ENCODE peak calls at places on chromosomes 3 and 15, in eight cellular contexts. One of them, this sample, is unnamed.

GRCh38 chr3:87270908-87271727 is 5.3 kb downstream of the POU1F1 start:
- DNase-seq in astrocyte: no peak
- DNase-seq in lung: no peak
- DNase-seq in SJCRH30: no peak
- DNase-seq in lower leg skin: no peak
- DNase-seq in ovary: no peak
- DNase-seq in CD4-positive, CD25-positive, alpha-beta regulatory T cell: no peak
- DNase-seq in fibroblast of pulmonary artery: peak; percentile 31
- DNase-seq in this sample: no peak

GRCh38 chr15:60009124-60009523 is 5.0 kb downstream of the FOXB1 start:
- DNase-seq in astrocyte: no peak
- DNase-seq in lung: no peak
- DNase-seq in SJCRH30: no peak
- DNase-seq in lower leg skin: no peak
- DNase-seq in ovary: no peak
- DNase-seq in CD4-positive, CD25-positive, alpha-beta regulatory T cell: no peak
- DNase-seq in fibroblast of pulmonary artery: no peak
- DNase-seq in this sample: no peak

GRCh38 chr3:146033950-146034349 is 127.0 kb downstream of the PLOD2 start:
- DNase-seq in astrocyte: no peak
- DNase-seq in lung: no peak
- DNase-seq in SJCRH30: no peak
- DNase-seq in lower leg skin: no peak
- DNase-seq in ovary: no peak
- DNase-seq in CD4-positive, CD25-positive, alpha-beta regulatory T cell: no peak
- DNase-seq in fibroblast of pulmonary artery: no peak
- DNase-seq in this sample: no peak

GRCh38 chr15:69415381-69415780 is 1.2 kb downstream of the KIF23 start:
- DNase-seq in astrocyte: peak; percentile 51
- DNase-seq in lung: no peak
- DNase-seq in SJCRH30: no peak
- DNase-seq in lower leg skin: no peak
- DNase-seq in ovary: no peak
- DNase-seq in CD4-positive, CD25-positive, alpha-beta regulatory T cell: no peak
- DNase-seq in fibroblast of pulmonary artery: peak; percentile 50
- DNase-seq in this sample: peak; percentile 14

GRCh38 chr15:74489518-74490338 is 28.8 kb upstream of the UBL7 start:
- DNase-seq in astrocyte: peak; percentile 24
- DNase-seq in lung: peak; percentile 49
- DNase-seq in SJCRH30: peak; percentile 72
- DNase-seq in lower leg skin: no peak
- DNase-seq in ovary: peak; percentile 42
- DNase-seq in CD4-positive, CD25-positive, alpha-beta regulatory T cell: peak; percentile 51
- DNase-seq in fibroblast of pulmonary artery: peak; percentile 54
- DNase-seq in this sample: peak; percentile 76

GRCh38 chr3:193869221-193870201 is 266.4 kb upstream of the HES1 start:
- DNase-seq in astrocyte: peak; percentile 91
- DNase-seq in lung: no peak
- DNase-seq in SJCRH30: peak; percentile 84
- DNase-seq in lower leg skin: no peak
- DNase-seq in ovary: peak; percentile 24
- DNase-seq in CD4-positive, CD25-positive, alpha-beta regulatory T cell: no peak
- DNase-seq in fibroblast of pulmonary artery: peak; percentile 81
- DNase-seq in this sample: peak; percentile 73

GRCh38 chr3:125318859-125319258 is 56.3 kb downstream of the ZNF148 start:
- DNase-seq in astrocyte: no peak
- DNase-seq in lung: no peak
- DNase-seq in SJCRH30: no peak
- DNase-seq in lower leg skin: no peak
- DNase-seq in ovary: no peak
- DNase-seq in CD4-positive, CD25-positive, alpha-beta regulatory T cell: no peak
- DNase-seq in fibroblast of pulmonary artery: no peak
- DNase-seq in this sample: no peak

GRCh38 chr3:176987901-176988300 is 209.4 kb downstream of the TBL1XR1 start:
- DNase-seq in astrocyte: peak; percentile 66
- DNase-seq in lung: peak; percentile 47
- DNase-seq in SJCRH30: no peak
- DNase-seq in lower leg skin: no peak
- DNase-seq in ovary: peak; percentile 17
- DNase-seq in CD4-positive, CD25-positive, alpha-beta regulatory T cell: no peak
- DNase-seq in fibroblast of pulmonary artery: peak; percentile 58
- DNase-seq in this sample: peak; percentile 54

GRCh38 chr3:5798809-5799208 is 611.3 kb downstream of the EDEM1 start:
- DNase-seq in astrocyte: peak; percentile 54
- DNase-seq in lung: no peak
- DNase-seq in SJCRH30: no peak
- DNase-seq in lower leg skin: no peak
- DNase-seq in ovary: no peak
- DNase-seq in CD4-positive, CD25-positive, alpha-beta regulatory T cell: no peak
- DNase-seq in fibroblast of pulmonary artery: no peak
- DNase-seq in this sample: no peak

GRCh38 chr3:126998728-126999127 is 15.8 kb downstream of the PLXNA1 start:
- DNase-seq in astrocyte: no peak
- DNase-seq in lung: no peak
- DNase-seq in SJCRH30: no peak
- DNase-seq in lower leg skin: no peak
- DNase-seq in ovary: no peak
- DNase-seq in CD4-positive, CD25-positive, alpha-beta regulatory T cell: no peak
- DNase-seq in fibroblast of pulmonary artery: no peak
- DNase-seq in this sample: no peak

GRCh38 chr3:128492353-128493220 is at the start of gene GATA2:
- DNase-seq in astrocyte: no peak
- DNase-seq in lung: no peak
- DNase-seq in SJCRH30: no peak
- DNase-seq in lower leg skin: peak; percentile 83
- DNase-seq in ovary: no peak
- DNase-seq in CD4-positive, CD25-positive, alpha-beta regulatory T cell: no peak
- DNase-seq in fibroblast of pulmonary artery: no peak
- DNase-seq in this sample: peak; percentile 63
- H3K4me3 ChIP-seq in astrocyte: no peak within 1 kb of the TSS
- H3K4me3 ChIP-seq in lung: peak within 1 kb of the TSS; percentile 86
- H3K4me3 ChIP-seq in SJCRH30: no peak within 1 kb of the TSS
- H3K4me3 ChIP-seq in lower leg skin: peak within 1 kb of the TSS; percentile 6
- H3K4me3 ChIP-seq in ovary: peak within 1 kb of the TSS; percentile 58
- H3K4me3 ChIP-seq in CD4-positive, CD25-positive, alpha-beta regulatory T cell: no peak within 1 kb of the TSS
- H3K4me3 ChIP-seq in fibroblast of pulmonary artery: peak within 1 kb of the TSS; percentile 3
- H3K4me3 ChIP-seq in this sample: no peak within 1 kb of the TSS

GRCh38 chr3:117567903-117568302 is 858.3 kb downstream of the TUSC7 start:
- DNase-seq in astrocyte: no peak
- DNase-seq in lung: no peak
- DNase-seq in SJCRH30: no peak
- DNase-seq in lower leg skin: no peak
- DNase-seq in ovary: no peak
- DNase-seq in CD4-positive, CD25-positive, alpha-beta regulatory T cell: no peak
- DNase-seq in fibroblast of pulmonary artery: no peak
- DNase-seq in this sample: peak; percentile 34
- H3K4me3 ChIP-seq in astrocyte: no peak overlapping the region
- H3K4me3 ChIP-seq in lung: no peak overlapping the region
- H3K4me3 ChIP-seq in SJCRH30: no peak overlapping the region
- H3K4me3 ChIP-seq in lower leg skin: no peak overlapping the region
- H3K4me3 ChIP-seq in ovary: no peak overlapping the region
- H3K4me3 ChIP-seq in CD4-positive, CD25-positive, alpha-beta regulatory T cell: no peak overlapping the region
- H3K4me3 ChIP-seq in fibroblast of pulmonary artery: no peak overlapping the region
- H3K4me3 ChIP-seq in this sample: no peak overlapping the region

GRCh38 chr15:90046846-90047481 is 45.8 kb downstream of the ZNF710 start:
- DNase-seq in astrocyte: no peak
- DNase-seq in lung: peak; percentile 72
- DNase-seq in SJCRH30: no peak
- DNase-seq in lower leg skin: no peak
- DNase-seq in ovary: no peak
- DNase-seq in CD4-positive, CD25-positive, alpha-beta regulatory T cell: no peak
- DNase-seq in fibroblast of pulmonary artery: no peak
- DNase-seq in this sample: no peak
- H3K4me3 ChIP-seq in astrocyte: no peak overlapping the region
- H3K4me3 ChIP-seq in lung: no peak overlapping the region
- H3K4me3 ChIP-seq in SJCRH30: no peak overlapping the region
- H3K4me3 ChIP-seq in lower leg skin: no peak overlapping the region
- H3K4me3 ChIP-seq in ovary: no peak overlapping the region
- H3K4me3 ChIP-seq in CD4-positive, CD25-positive, alpha-beta regulatory T cell: no peak overlapping the region
- H3K4me3 ChIP-seq in fibroblast of pulmonary artery: no peak overlapping the region
- H3K4me3 ChIP-seq in this sample: no peak overlapping the region

DNA sequence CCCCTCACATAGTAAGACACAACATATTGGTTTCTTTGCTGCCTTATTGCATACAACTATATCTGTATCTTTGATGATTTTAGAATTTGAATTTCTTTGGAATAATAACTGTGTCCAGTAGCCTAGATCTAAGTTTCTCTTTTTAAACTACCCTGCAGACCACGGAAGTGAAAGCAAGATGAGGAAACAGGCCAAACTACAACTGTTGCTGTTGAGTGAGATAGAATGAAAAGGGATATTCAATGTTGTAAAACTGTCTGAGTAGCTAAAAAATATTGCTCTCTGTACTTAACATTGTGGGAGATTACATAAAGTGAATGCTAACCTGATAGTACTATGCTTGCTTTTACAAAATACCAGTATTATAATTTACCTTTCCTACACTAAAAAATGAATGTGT is 459.5 kb upstream of the KCNMB2 start:
- DNase-seq in astrocyte: no peak
- DNase-seq in lung: no peak
- DNase-seq in SJCRH30: no peak
- DNase-seq in lower leg skin: no peak
- DNase-seq in ovary: no peak
- DNase-seq in CD4-positive, CD25-positive, alpha-beta regulatory T cell: no peak
- DNase-seq in fibroblast of pulmonary artery: no peak
- DNase-seq in this sample: no peak
- H3K4me3 ChIP-seq in astrocyte: no peak overlapping the region
- H3K4me3 ChIP-seq in lung: no peak overlapping the region
- H3K4me3 ChIP-seq in SJCRH30: no peak overlapping the region
- H3K4me3 ChIP-seq in lower leg skin: no peak overlapping the region
- H3K4me3 ChIP-seq in ovary: no peak overlapping the region
- H3K4me3 ChIP-seq in CD4-positive, CD25-positive, alpha-beta regulatory T cell: no peak overlapping the region
- H3K4me3 ChIP-seq in fibroblast of pulmonary artery: no peak overlapping the region
- H3K4me3 ChIP-seq in this sample: no peak overlapping the region

DNA sequence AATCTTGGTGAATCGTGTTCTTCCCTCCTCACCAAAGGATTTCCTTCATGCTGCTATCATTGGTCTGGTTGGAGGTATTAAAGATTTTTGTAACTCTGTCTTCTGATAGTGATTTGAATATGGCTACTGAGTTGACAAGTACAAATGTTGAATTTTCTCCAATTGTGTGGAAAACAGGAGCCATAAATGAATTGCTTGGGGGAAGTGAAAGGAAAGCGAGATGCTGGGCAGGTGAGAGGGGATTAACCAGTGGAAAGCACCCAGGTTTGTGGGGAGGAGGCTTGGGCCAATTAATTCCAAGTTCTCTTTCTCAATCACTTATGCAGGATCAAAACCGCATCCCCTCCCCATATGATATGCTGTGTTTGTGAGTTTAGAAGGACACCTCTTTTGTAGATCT is 372.5 kb downstream of the IL20RB start:
- DNase-seq in astrocyte: no peak
- DNase-seq in lung: no peak
- DNase-seq in SJCRH30: no peak
- DNase-seq in lower leg skin: no peak
- DNase-seq in ovary: no peak
- DNase-seq in CD4-positive, CD25-positive, alpha-beta regulatory T cell: no peak
- DNase-seq in fibroblast of pulmonary artery: no peak
- DNase-seq in this sample: no peak
- H3K4me3 ChIP-seq in astrocyte: no peak overlapping the region
- H3K4me3 ChIP-seq in lung: no peak overlapping the region
- H3K4me3 ChIP-seq in SJCRH30: no peak overlapping the region
- H3K4me3 ChIP-seq in lower leg skin: no peak overlapping the region
- H3K4me3 ChIP-seq in ovary: no peak overlapping the region
- H3K4me3 ChIP-seq in CD4-positive, CD25-positive, alpha-beta regulatory T cell: no peak overlapping the region
- H3K4me3 ChIP-seq in fibroblast of pulmonary artery: no peak overlapping the region
- H3K4me3 ChIP-seq in this sample: no peak overlapping the region

GRCh38 chr3:105385179-105385578 is 18.5 kb downstream of the ALCAM start:
- DNase-seq in astrocyte: peak; percentile 48
- DNase-seq in lung: no peak
- DNase-seq in SJCRH30: no peak
- DNase-seq in lower leg skin: no peak
- DNase-seq in ovary: no peak
- DNase-seq in CD4-positive, CD25-positive, alpha-beta regulatory T cell: no peak
- DNase-seq in fibroblast of pulmonary artery: peak; percentile 45
- DNase-seq in this sample: no peak
- H3K4me3 ChIP-seq in astrocyte: no peak overlapping the region
- H3K4me3 ChIP-seq in lung: no peak overlapping the region
- H3K4me3 ChIP-seq in SJCRH30: no peak overlapping the region
- H3K4me3 ChIP-seq in lower leg skin: no peak overlapping the region
- H3K4me3 ChIP-seq in ovary: no peak overlapping the region
- H3K4me3 ChIP-seq in CD4-positive, CD25-positive, alpha-beta regulatory T cell: no peak overlapping the region
- H3K4me3 ChIP-seq in fibroblast of pulmonary artery: no peak overlapping the region
- H3K4me3 ChIP-seq in this sample: no peak overlapping the region

This sample was measured in adipocyte.